ENCODE peak calls at places on chromosomes 6 and 20, in six cellular contexts. D is endothelial cell of umbilical vein, J is GM12865, P is RWPE2, X is K562, M is prostate gland. L is an unnamed sample.
A peak's percentile ranks its signal among the peaks of the same experiment; 100 is the strongest.

GRCh38 chr6:151639750-151640149 is 145.9 kb downstream of the CCDC170 start:
- DNase-seq in X (no peak), D (no peak), M (no peak), P (no peak), J (no peak), L (no peak)

GRCh38 chr6:148867851-148868250 is 121.0 kb downstream of the UST start:
- DNase-seq in X (no peak), J (no peak), D (no peak), P (no peak), M (no peak), L (no peak)

GRCh38 chr6:104837158-104837557 is 22.6 kb downstream of the HACE1 start:
- DNase-seq in D (no peak), J (no peak), M (no peak), X (no peak), P (no peak), L (no peak)

GRCh38 chr6:151589667-151590066 is 95.8 kb downstream of the CCDC170 start:
- DNase-seq in X (no peak), J (no peak), P (no peak), D (no peak), M (no peak), L (no peak)

GRCh38 chr6:106082735-106083398 is 3.3 kb upstream of the PRDM1 start:
- DNase-seq in M (no peak), P (no peak), J (no peak), X (no peak), D (no peak), L (no peak)

GRCh38 chr20:3115190-3116107 is 30.9 kb upstream of the AVP start:
- DNase-seq in J (peak; percentile 50), P (no peak), X (peak; percentile 51), M (no peak), D (peak; percentile 44), L (peak; percentile 71)

GRCh38 chr6:33040157-33040556 is 30.8 kb upstream of the HLA-DOA start:
- DNase-seq in M (no peak), D (no peak), J (peak; percentile 64), P (no peak), X (no peak), L (no peak)

GRCh38 chr6:125020385-125020784 is 58.1 kb downstream of the RNF217 start:
- DNase-seq in D (no peak), X (no peak), P (no peak), J (no peak), M (no peak), L (no peak)

GRCh38 chr6:152267967-152268845 is 369.0 kb downstream of the SYNE1 start:
- DNase-seq in P (no peak), J (peak; percentile 23), D (peak; percentile 52), M (no peak), X (peak; percentile 31), L (no peak)

GRCh38 chr6:40678941-40679340 is 91.8 kb upstream of the LRFN2 start:
- DNase-seq in M (no peak), D (no peak), X (no peak), P (no peak), J (no peak), L (no peak)

GRCh38 chr6:29747688-29748250 is 24.5 kb downstream of the HLA-F start:
- DNase-seq in M (no peak), X (no peak), D (no peak), P (no peak), J (no peak), L (no peak)

GRCh38 chr6:68134796-68135195 is 500.3 kb upstream of the ADGRB3 start:
- DNase-seq in P (no peak), J (no peak), D (no peak), X (no peak), M (no peak), L (no peak)

GRCh38 chr6:116221067-116221466 is 32.8 kb downstream of the TSPYL4 start:
- DNase-seq in D (peak; percentile 36), M (no peak), P (no peak), X (no peak), J (no peak), L (no peak)

GRCh38 chr20:62280303-62280702 is 22.5 kb upstream of the ADRM1 start:
- DNase-seq in D (no peak), X (no peak), J (no peak), P (no peak), M (no peak), L (no peak)

GRCh38 chr20:48019940-48020339 is 234.7 kb upstream of the SULF2 start:
- DNase-seq in X (no peak), P (no peak), J (no peak), D (no peak), M (no peak), L (no peak)

GRCh38 chr6:152450519-152450918 is 186.6 kb downstream of the SYNE1 start:
- DNase-seq in P (no peak), J (no peak), M (no peak), X (no peak), D (no peak), L (no peak)

GRCh38 chr20:46011631-46012482 is 3.1 kb downstream of the MMP9 start:
- DNase-seq in J (peak; percentile 65), M (no peak), D (peak; percentile 36), P (peak; percentile 91), X (peak; percentile 95), L (no peak)

GRCh38 chr20:35619196-35620095 is 3.8 kb downstream of the SPAG4 start:
- DNase-seq in M (peak; percentile 66), P (peak; percentile 99), X (peak; percentile 41), J (peak; percentile 88), D (peak; percentile 88), L (peak; percentile 94)

GRCh38 chr20:55038684-55039083 is 563.3 kb downstream of the DOK5 start:
- DNase-seq in X (no peak), D (no peak), P (no peak), M (no peak), J (no peak), L (no peak)

GRCh38 chr20:61119263-61119662 is 132.8 kb upstream of the CDH4 start:
- DNase-seq in P (peak; percentile 59), M (no peak), J (no peak), X (no peak), D (no peak), L (no peak)

GRCh38 chr20:62168890-62169435 is 13.9 kb upstream of the MTG2 start:
- DNase-seq in X (no peak), D (no peak), J (no peak), M (no peak), P (peak; percentile 91), L (peak; percentile 89)

GRCh38 chr6:8082954-8083858 is 19.0 kb upstream of the BLOC1S5 start:
- DNase-seq in P (no peak), X (peak; percentile 26), D (peak; percentile 95), J (no peak), M (peak; percentile 13), L (no peak)

GRCh38 chr20:13101701-13102100 is 92.9 kb downstream of the SPTLC3 start:
- DNase-seq in D (no peak), X (no peak), P (no peak), J (no peak), M (no peak), L (no peak)

GRCh38 chr20:34708621-34709043 is 4.5 kb downstream of the TP53INP2 start:
- DNase-seq in J (peak; percentile 68), P (no peak), X (peak; percentile 74), D (peak; percentile 66), M (peak; percentile 39), L (no peak)

GRCh38 chr20:2535711-2536561 is 437 bp upstream of the TMC2 start:
- DNase-seq in X (no peak), P (peak; percentile 21), J (no peak), M (no peak), D (no peak), L (no peak)

DNA sequence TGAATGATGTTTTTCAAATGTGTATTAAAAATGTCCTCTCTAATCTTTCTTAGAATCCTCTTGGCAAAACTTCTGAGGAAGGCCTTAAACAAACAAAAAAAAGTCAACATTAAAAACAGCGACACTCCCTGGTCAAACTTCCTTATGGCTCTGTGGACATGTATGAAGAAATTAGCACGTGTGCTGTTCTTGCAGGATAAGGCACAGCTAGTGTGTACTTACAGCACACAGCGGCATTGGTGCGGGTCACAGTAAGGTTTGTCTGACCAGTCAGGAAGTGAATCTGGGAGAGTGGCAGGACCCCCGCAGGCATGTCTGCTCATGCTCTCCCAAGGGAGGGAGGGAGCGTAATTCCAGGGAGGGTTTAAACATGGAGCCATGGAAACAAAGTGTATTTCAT is 38.8 kb downstream of the SLC22A1 start:
- DNase-seq in P (no peak), J (no peak), X (peak; percentile 41), M (peak; percentile 73), D (no peak), L (no peak)
- TF ChIP-seq CTCF in P (no peak), J (no peak), X (peak; percentile 61), M (peak; percentile 34), D (no peak), L (peak; percentile 47)

DNA sequence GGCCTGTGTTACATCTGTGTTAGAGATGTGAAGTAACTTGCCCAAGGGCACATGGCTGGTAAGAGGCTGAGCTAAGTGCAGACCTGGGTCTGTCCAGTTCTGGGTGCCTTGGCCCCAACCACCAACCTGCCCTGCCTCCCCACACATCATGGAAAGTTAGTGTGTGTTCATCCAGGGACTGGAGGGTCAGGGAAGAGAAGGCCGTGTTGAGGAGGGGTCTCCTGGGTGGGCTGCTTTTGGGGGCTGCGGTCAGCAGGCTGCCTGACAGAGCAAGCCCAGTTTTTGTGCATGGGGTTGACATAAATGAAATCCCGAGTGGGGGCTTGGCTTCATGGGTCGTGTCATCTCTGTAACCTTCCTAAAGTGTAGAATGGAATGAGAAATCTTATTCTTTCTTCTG is 10.9 kb downstream of the PYGB start:
- DNase-seq in D (no peak), J (no peak), P (no peak), M (no peak), X (no peak), L (no peak)
- TF ChIP-seq CTCF in D (no peak), J (no peak), P (no peak), M (no peak), X (no peak), L (no peak)

DNA sequence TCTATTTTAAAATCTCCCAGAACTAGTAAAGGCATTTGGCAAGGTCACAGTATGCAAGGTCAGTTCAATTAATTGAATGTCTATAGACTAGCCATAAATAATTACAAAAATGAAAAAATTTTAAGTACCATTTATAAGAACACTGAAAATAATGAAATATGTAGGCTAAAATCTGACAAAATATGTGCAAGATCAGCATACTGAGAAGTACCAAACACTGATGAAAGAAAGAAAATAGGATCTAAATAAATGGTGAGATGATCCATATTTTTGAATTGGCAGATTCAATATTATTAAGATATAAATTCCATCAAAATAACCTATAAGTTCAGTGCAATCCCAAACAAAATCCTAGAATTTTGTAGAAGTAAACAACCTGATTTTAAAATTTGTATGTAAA is 28.0 kb upstream of the NELFCD start:
- DNase-seq in P (no peak), D (no peak), M (no peak), J (no peak), X (no peak), L (no peak)
- TF ChIP-seq CTCF in P (no peak), D (no peak), M (no peak), J (no peak), X (no peak), L (no peak)

DNA sequence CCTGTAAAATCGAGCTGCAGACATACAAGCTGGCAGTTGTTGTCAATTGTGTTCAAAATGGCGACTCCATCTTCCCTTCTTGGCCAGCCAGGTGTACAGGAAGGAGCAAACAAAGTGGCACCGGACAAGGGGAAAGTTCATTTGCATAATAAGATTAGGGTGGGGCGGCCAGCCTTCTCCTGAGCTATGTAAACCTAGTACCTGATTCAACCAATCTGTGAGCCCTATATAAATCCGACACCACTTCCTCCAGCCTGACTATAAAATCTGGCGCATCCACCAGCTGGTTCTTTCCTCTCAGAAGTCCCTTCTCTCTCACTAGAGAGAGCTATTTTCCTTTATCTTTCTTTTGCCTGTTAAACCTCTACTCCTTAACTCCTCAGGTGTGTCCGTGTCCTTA is 8.1 kb upstream of the HBS1L start:
- DNase-seq in D (no peak), X (peak; percentile 55), P (no peak), M (peak; percentile 8), J (no peak), L (no peak)
- TF ChIP-seq CTCF in D (no peak), X (peak; percentile 33), P (no peak), M (no peak), J (no peak), L (peak; percentile 10)

L was measured in chondrocyte.